ENCODE peak calls at places on chromosomes 16 and 17, in seven cellular contexts. X is stomach; D is tibial nerve; K is CD8-positive, alpha-beta memory T cell; J is fibroblast of lung; A is cardiac muscle cell; P is small intestine. N is an unnamed sample.

GRCh38 chr16:11705311-11705710 is 37.1 kb downstream of the SNN start:
- DNase-seq in J (no peak), K (no peak), A (no peak), P (no peak), D (no peak), X (no peak), N (no peak)

GRCh38 chr16:47979783-47980182 is 176.0 kb downstream of the ABCC12 start:
- DNase-seq in K (no peak), D (no peak), J (no peak), X (no peak), P (no peak), A (no peak), N (no peak)

GRCh38 chr17:48589831-48590602 is at the start of gene HOXB3:
- DNase-seq in P (no peak), A (no peak), J (no peak), X (no peak), D (no peak), K (no peak), N (no peak)

GRCh38 chr17:7110617-7111306 is 3.9 kb downstream of the ASGR2 start:
- DNase-seq in X (no peak), J (no peak), P (no peak), K (no peak), A (no peak), D (no peak), N (no peak)

GRCh38 chr17:78722101-78722761 is 59.8 kb downstream of the CYTH1 start:
- DNase-seq in K (no peak), X (no peak), D (no peak), P (no peak), J (no peak), A (no peak), N (no peak)

GRCh38 chr17:78716814-78717393 is 65.2 kb downstream of the CYTH1 start:
- DNase-seq in A (peak), K (no peak), P (peak), J (peak), D (peak), X (peak), N (peak)

GRCh38 chr17:34542700-34543336 is 36.6 kb upstream of the TMEM132E start:
- DNase-seq in K (peak), A (peak), X (peak), P (peak), D (peak), J (peak), N (no peak)

GRCh38 chr17:4586043-4586442 is 1.7 kb downstream of the SMTNL2 start:
- DNase-seq in P (no peak), A (no peak), D (no peak), K (no peak), J (no peak), X (no peak), N (no peak)

GRCh38 chr17:77264617-77265230 is 124.0 kb downstream of the SEC14L1 start:
- DNase-seq in D (no peak), X (no peak), J (no peak), P (no peak), A (no peak), K (no peak), N (no peak)

GRCh38 chr16:23424292-23424958 is 28.6 kb downstream of the COG7 start:
- DNase-seq in D (no peak), K (no peak), J (peak), X (no peak), A (no peak), P (no peak), N (no peak)

GRCh38 chr17:51748749-51749604 is 409.5 kb downstream of the CA10 start:
- DNase-seq in J (no peak), X (no peak), A (no peak), D (no peak), K (no peak), P (no peak), N (no peak)

GRCh38 chr17:59963738-59964454 is 644 bp downstream of the RNFT1 start:
- DNase-seq in K (peak), X (peak), P (peak), D (peak), A (peak), J (peak), N (peak)

GRCh38 chr17:78131172-78132085 is 858 bp downstream of the TMC8 start:
- DNase-seq in K (peak), P (no peak), X (no peak), A (no peak), D (no peak), J (no peak), N (no peak)

GRCh38 chr17:9226794-9227135 is 205.5 kb downstream of the NTN1 start:
- DNase-seq in D (no peak), X (no peak), P (no peak), J (no peak), A (no peak), K (no peak), N (no peak)

GRCh38 chr17:57453841-57454240 is 197.5 kb downstream of the MSI2 start:
- DNase-seq in X (no peak), A (no peak), P (no peak), D (no peak), J (no peak), K (no peak), N (no peak)

GRCh38 chr17:76196675-76197074 is 43.6 kb downstream of the RNF157 start:
- DNase-seq in A (peak), K (no peak), J (no peak), X (peak), P (no peak), D (peak), N (peak)

GRCh38 chr16:81623365-81624102 is 155.6 kb upstream of the PLCG2 start:
- DNase-seq in P (peak), X (peak), D (peak), J (no peak), A (peak), K (peak), N (no peak)

GRCh38 chr17:76935331-76935730 is 67.1 kb downstream of the MGAT5B start:
- DNase-seq in X (no peak), D (no peak), K (no peak), A (peak), P (no peak), J (peak), N (no peak)

GRCh38 chr17:79629548-79630049 is 18.7 kb upstream of the RBFOX3 start:
- DNase-seq in D (no peak), X (peak), A (no peak), K (no peak), J (no peak), P (no peak), N (no peak)

GRCh38 chr17:3046753-3047152 is 16.7 kb downstream of the OR1D5 start:
- DNase-seq in K (no peak), J (no peak), P (no peak), X (no peak), D (no peak), A (no peak), N (no peak)

GRCh38 chr17:307741-308507 is 44.7 kb downstream of the RPH3AL start:
- DNase-seq in P (no peak), D (peak), J (no peak), K (no peak), X (no peak), A (peak), N (no peak)

GRCh38 chr16:5319799-5320198 is 222.2 kb upstream of the EEF2KMT start:
- DNase-seq in X (no peak), J (no peak), K (no peak), P (no peak), A (no peak), D (no peak), N (no peak)

GRCh38 chr17:49496866-49497146 is 1.7 kb downstream of the NGFR start:
- DNase-seq in P (no peak), J (no peak), X (no peak), A (no peak), K (no peak), D (no peak), N (no peak)

GRCh38 chr17:35742496-35742895 is 10.5 kb downstream of the GAS2L2 start:
- DNase-seq in D (no peak), P (no peak), J (no peak), X (no peak), A (no peak), K (no peak), N (no peak)

GRCh38 chr16:20402651-20403050 is 1.9 kb downstream of the PDILT start:
- DNase-seq in A (no peak), J (no peak), D (no peak), K (no peak), P (no peak), X (no peak), N (no peak)

GRCh38 chr16:70761656-70762055 is 39.3 kb downstream of the VAC14 start:
- DNase-seq in K (no peak), J (no peak), P (no peak), X (no peak), A (no peak), D (no peak), N (no peak)

DNA sequence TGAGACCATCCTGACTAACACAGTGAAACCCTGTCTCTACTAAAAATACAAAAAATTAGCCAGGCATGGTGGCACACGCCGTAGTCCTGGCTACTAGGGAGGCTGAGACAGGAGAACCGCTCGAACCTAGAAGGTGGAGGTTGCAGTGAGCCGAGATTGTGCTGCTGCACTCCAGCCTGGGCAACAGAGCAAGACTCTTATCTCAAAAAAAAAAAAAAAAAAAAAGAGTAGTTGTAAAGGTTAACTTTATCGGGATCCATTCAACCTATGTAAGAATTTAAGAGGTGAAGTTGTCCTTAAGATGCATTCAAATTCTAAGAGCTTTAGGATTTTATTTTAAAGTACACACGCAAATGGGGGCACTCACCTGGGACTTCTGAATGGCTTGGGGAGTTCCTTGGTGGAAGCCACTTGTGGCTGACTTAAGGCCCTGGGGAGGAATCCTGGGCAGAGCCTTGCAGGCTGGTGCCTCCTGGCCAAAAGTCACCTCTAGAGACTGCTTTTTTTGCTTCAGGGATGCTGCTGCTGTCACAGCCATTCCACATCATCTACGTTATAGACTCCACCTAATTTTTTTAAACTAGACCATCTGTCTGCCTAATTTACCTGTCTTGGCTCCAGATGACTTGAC is 3.3 kb downstream of the CTCF start:
- DNase-seq in P (no peak), J (no peak), D (no peak), X (no peak), A (no peak), K (no peak), N (peak)
- H3K4me3 ChIP-seq in P (no peak), J (no peak), D (no peak), X (no peak), A (no peak), K (no peak), N (no peak)

GRCh38 chr17:50541916-50542688 is 4.9 kb upstream of the SPATA20 start:
- DNase-seq in D (peak), J (peak), A (peak), X (peak), P (peak), K (peak), N (peak)
- H3K4me3 ChIP-seq in D (peak), J (peak), A (peak), X (peak), P (peak), K (peak), N (peak)

GRCh38 chr16:67723151-67723915 is 4.2 kb upstream of the GFOD2 start:
- DNase-seq in P (no peak), K (no peak), D (no peak), J (peak), X (no peak), A (no peak), N (peak)

GRCh38 chr16:67718668-67719047 is 458 bp downstream of the GFOD2 start:
- DNase-seq in P (no peak), D (no peak), K (no peak), X (no peak), J (no peak), A (no peak), N (no peak)

GRCh38 chr16:67719048-67719777 is at the start of gene GFOD2:
- DNase-seq in X (peak), J (peak), D (peak), P (peak), A (peak), K (peak), N (peak)

GRCh38 chr16:67719778-67720144 is 645 bp upstream of the GFOD2 start:
- DNase-seq in A (peak), X (no peak), D (peak), K (no peak), P (peak), J (peak), N (peak)

DNA sequence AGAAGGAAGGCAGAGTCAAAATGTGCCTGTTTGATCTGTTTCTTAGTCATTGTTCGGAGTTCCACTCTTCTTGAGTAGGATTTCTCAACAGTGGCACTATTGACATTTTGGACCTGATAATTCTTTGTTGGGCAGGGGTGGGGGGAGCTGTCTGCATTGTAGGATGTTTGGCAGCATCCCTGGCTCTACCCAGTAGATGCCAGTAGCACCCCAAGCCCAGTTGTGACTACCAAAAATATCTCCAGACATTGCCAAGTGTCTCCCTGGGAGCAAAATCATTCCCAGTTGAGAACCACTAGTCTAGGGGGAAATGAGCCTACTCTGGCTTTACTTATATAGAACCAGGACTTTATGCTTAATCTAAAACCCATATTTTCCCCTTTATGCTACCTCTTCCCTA is 1.1 kb upstream of the GFOD2 start:
- DNase-seq in P (no peak), D (no peak), X (no peak), K (no peak), J (no peak), A (no peak), N (no peak)
- H3K4me3 ChIP-seq in P (no peak), D (no peak), X (peak), K (peak), J (peak), A (no peak), N (no peak)

DNA sequence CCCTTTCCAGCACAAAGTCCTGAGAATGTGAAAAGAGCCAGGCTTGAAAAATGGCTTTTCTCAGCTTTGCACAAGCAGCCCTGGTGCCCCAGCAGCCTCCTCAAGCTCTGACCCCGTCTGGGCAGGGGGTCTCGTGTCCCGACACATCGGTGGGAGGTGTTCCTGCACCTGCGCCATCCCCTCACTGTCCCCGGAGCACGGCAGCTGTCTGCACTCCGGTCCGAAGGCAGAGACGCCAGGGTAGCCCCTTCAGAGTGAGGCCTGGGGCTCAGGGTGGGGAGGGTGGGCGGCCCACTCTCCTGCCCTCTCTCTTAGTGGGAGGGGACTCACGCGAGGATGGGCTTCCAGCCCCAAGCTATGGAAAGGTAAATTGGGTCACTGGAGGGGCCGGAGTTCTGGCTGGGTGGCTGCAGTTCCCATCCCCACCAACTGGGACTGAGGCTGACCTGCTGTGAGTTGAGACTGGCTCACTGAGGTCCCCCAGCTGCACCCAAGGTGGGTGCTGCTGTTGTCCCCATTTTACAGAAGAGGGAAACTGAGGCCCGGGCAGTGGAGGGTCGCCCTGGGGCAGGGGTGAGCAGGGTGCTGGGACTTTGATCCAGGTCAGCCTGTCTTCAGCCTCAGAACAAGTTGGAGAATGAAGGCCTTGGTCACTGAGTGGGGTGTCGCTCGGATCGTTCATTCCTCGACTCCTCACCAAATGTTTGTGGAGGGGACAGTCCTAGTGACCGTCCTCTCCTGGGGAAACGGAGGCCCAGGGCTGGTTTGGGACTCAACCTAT is 2.3 kb upstream of the BAIAP3 start:
- DNase-seq in J (no peak), X (no peak), D (no peak), P (no peak), A (no peak), K (no peak), N (no peak)
- H3K4me3 ChIP-seq in J (no peak), X (peak), D (no peak), P (peak), A (no peak), K (peak), N (peak)